ENCODE peak calls at places on chromosomes 13 and 19, in ten cellular contexts. One of them, this sample, is unnamed. For H3K4me1, the result is how much of the 10 kb centered on the place peaks cover.

GRCh38 chr19:55712804-55713631 is 25.2 kb downstream of the NLRP9 start:
- DNase-seq in GM23248: no peak
- DNase-seq in aorta: no peak
- DNase-seq in lower lobe of right lung: no peak
- DNase-seq in ovary: no peak
- DNase-seq in RWPE2: no peak
- DNase-seq in small intestine: no peak
- DNase-seq in adrenal gland: no peak
- DNase-seq in GM23338: no peak
- DNase-seq in neuronal stem cell: no peak
- DNase-seq in this sample: no peak

GRCh38 chr19:40335855-40336700 is 12.1 kb downstream of the C19orf47 start:
- DNase-seq in GM23248: peak
- DNase-seq in aorta: no peak
- DNase-seq in lower lobe of right lung: no peak
- DNase-seq in ovary: no peak
- DNase-seq in RWPE2: no peak
- DNase-seq in small intestine: no peak
- DNase-seq in adrenal gland: no peak
- DNase-seq in GM23338: no peak
- DNase-seq in neuronal stem cell: no peak
- DNase-seq in this sample: no peak

GRCh38 chr13:101453784-101454201 is 1.3 kb downstream of the ITGBL1 start:
- DNase-seq in GM23248: peak
- DNase-seq in aorta: peak
- DNase-seq in lower lobe of right lung: peak
- DNase-seq in ovary: peak
- DNase-seq in RWPE2: peak
- DNase-seq in small intestine: peak
- DNase-seq in adrenal gland: no peak
- DNase-seq in GM23338: peak
- DNase-seq in neuronal stem cell: no peak
- DNase-seq in this sample: no peak

GRCh38 chr13:49858183-49858856 is 65.8 kb upstream of the KPNA3 start:
- DNase-seq in GM23248: peak
- DNase-seq in aorta: no peak
- DNase-seq in lower lobe of right lung: no peak
- DNase-seq in ovary: no peak
- DNase-seq in RWPE2: peak
- DNase-seq in small intestine: no peak
- DNase-seq in adrenal gland: no peak
- DNase-seq in GM23338: no peak
- DNase-seq in neuronal stem cell: no peak
- DNase-seq in this sample: no peak

GRCh38 chr13:89066868-89067466 is 1395.8 kb downstream of the SLITRK5 start:
- DNase-seq in GM23248: peak
- DNase-seq in aorta: no peak
- DNase-seq in lower lobe of right lung: no peak
- DNase-seq in ovary: no peak
- DNase-seq in RWPE2: no peak
- DNase-seq in small intestine: peak
- DNase-seq in adrenal gland: peak
- DNase-seq in GM23338: peak
- DNase-seq in neuronal stem cell: peak
- DNase-seq in this sample: no peak

GRCh38 chr19:5691205-5691929 is 1.3 kb downstream of the RPL36 start:
- DNase-seq in GM23248: peak
- DNase-seq in aorta: no peak
- DNase-seq in lower lobe of right lung: peak
- DNase-seq in ovary: peak
- DNase-seq in RWPE2: no peak
- DNase-seq in small intestine: peak
- DNase-seq in adrenal gland: peak
- DNase-seq in GM23338: peak
- DNase-seq in neuronal stem cell: no peak
- DNase-seq in this sample: peak

GRCh38 chr19:46478356-46478986 is 7.1 kb upstream of the PNMA8A start:
- DNase-seq in GM23248: peak
- DNase-seq in aorta: peak
- DNase-seq in lower lobe of right lung: no peak
- DNase-seq in ovary: no peak
- DNase-seq in RWPE2: no peak
- DNase-seq in small intestine: no peak
- DNase-seq in adrenal gland: no peak
- DNase-seq in GM23338: peak
- DNase-seq in neuronal stem cell: no peak
- DNase-seq in this sample: no peak

GRCh38 chr13:49419292-49419691 is 24.6 kb downstream of the CAB39L start:
- DNase-seq in GM23248: peak
- DNase-seq in aorta: no peak
- DNase-seq in lower lobe of right lung: no peak
- DNase-seq in ovary: peak
- DNase-seq in RWPE2: no peak
- DNase-seq in small intestine: no peak
- DNase-seq in adrenal gland: peak
- DNase-seq in GM23338: no peak
- DNase-seq in neuronal stem cell: no peak
- DNase-seq in this sample: no peak

GRCh38 chr19:30742981-30743380 is 370.8 kb downstream of the ZNF536 start:
- DNase-seq in GM23248: no peak
- DNase-seq in aorta: no peak
- DNase-seq in lower lobe of right lung: no peak
- DNase-seq in ovary: no peak
- DNase-seq in RWPE2: no peak
- DNase-seq in small intestine: no peak
- DNase-seq in adrenal gland: no peak
- DNase-seq in GM23338: no peak
- DNase-seq in neuronal stem cell: no peak
- DNase-seq in this sample: no peak

GRCh38 chr19:48206402-48207093 is 36.1 kb downstream of the ZSWIM9 start:
- DNase-seq in GM23248: no peak
- DNase-seq in aorta: no peak
- DNase-seq in lower lobe of right lung: peak
- DNase-seq in ovary: no peak
- DNase-seq in RWPE2: no peak
- DNase-seq in small intestine: no peak
- DNase-seq in adrenal gland: no peak
- DNase-seq in GM23338: no peak
- DNase-seq in neuronal stem cell: no peak
- DNase-seq in this sample: no peak

GRCh38 chr13:74129500-74130144 is 4.6 kb downstream of the KLF12 start:
- DNase-seq in GM23248: peak
- DNase-seq in aorta: no peak
- DNase-seq in lower lobe of right lung: no peak
- DNase-seq in ovary: no peak
- DNase-seq in RWPE2: no peak
- DNase-seq in small intestine: peak
- DNase-seq in adrenal gland: no peak
- DNase-seq in GM23338: no peak
- DNase-seq in neuronal stem cell: no peak
- DNase-seq in this sample: no peak

GRCh38 chr13:74132152-74132767 is 1.9 kb downstream of the KLF12 start:
- DNase-seq in GM23248: peak
- DNase-seq in aorta: no peak
- DNase-seq in lower lobe of right lung: no peak
- DNase-seq in ovary: no peak
- DNase-seq in RWPE2: no peak
- DNase-seq in small intestine: peak
- DNase-seq in adrenal gland: no peak
- DNase-seq in GM23338: peak
- DNase-seq in neuronal stem cell: no peak
- DNase-seq in this sample: no peak

GRCh38 chr13:74132768-74133656 is 1.2 kb downstream of the KLF12 start:
- DNase-seq in GM23248: peak
- DNase-seq in aorta: peak
- DNase-seq in lower lobe of right lung: peak
- DNase-seq in ovary: peak
- DNase-seq in RWPE2: no peak
- DNase-seq in small intestine: peak
- DNase-seq in adrenal gland: peak
- DNase-seq in GM23338: peak
- DNase-seq in neuronal stem cell: peak
- DNase-seq in this sample: peak

GRCh38 chr13:74133657-74134201 is 475 bp downstream of the KLF12 start:
- DNase-seq in GM23248: peak
- DNase-seq in aorta: peak
- DNase-seq in lower lobe of right lung: peak
- DNase-seq in ovary: peak
- DNase-seq in RWPE2: peak
- DNase-seq in small intestine: peak
- DNase-seq in adrenal gland: peak
- DNase-seq in GM23338: peak
- DNase-seq in neuronal stem cell: peak
- DNase-seq in this sample: peak

DNA sequence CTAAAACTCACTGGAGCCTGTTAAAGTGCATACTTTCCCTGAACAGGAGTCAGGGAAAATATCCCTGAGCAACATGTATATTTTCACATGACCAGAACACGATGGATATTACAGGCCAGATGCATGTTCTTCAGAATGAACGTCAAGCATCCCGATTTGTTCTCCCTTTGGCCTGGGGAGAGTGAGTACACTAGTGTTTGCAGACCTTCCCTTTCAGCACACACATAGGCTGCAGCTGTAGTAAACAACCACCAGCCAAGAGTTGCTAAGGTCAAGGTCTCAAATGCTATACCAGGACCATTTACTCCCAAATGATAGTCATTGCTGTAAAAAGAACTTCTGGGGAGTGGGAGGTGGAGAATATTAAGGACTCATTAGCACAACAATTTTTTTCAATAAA is 3.0 kb downstream of the KLF12 start:
- DNase-seq in GM23248: no peak
- DNase-seq in aorta: no peak
- DNase-seq in lower lobe of right lung: no peak
- DNase-seq in ovary: no peak
- DNase-seq in RWPE2: no peak
- DNase-seq in small intestine: no peak
- DNase-seq in adrenal gland: no peak
- DNase-seq in GM23338: no peak
- DNase-seq in neuronal stem cell: no peak
- DNase-seq in this sample: no peak
- H3K27ac ChIP-seq in GM23248: no peak
- H3K27ac ChIP-seq in aorta: peak
- H3K27ac ChIP-seq in lower lobe of right lung: no peak
- H3K27ac ChIP-seq in ovary: no peak
- H3K27ac ChIP-seq in RWPE2: no peak
- H3K27ac ChIP-seq in small intestine: no peak
- H3K27ac ChIP-seq in adrenal gland: peak
- H3K27ac ChIP-seq in GM23338: no peak
- H3K27ac ChIP-seq in neuronal stem cell: no peak
- H3K27ac ChIP-seq in this sample: peak

GRCh38 chr19:1362385-1363257 is 21.1 kb upstream of the NDUFS7 start:
- DNase-seq in GM23248: no peak
- DNase-seq in aorta: no peak
- DNase-seq in lower lobe of right lung: no peak
- DNase-seq in ovary: no peak
- DNase-seq in RWPE2: no peak
- DNase-seq in small intestine: no peak
- DNase-seq in adrenal gland: no peak
- DNase-seq in GM23338: no peak
- DNase-seq in neuronal stem cell: no peak
- DNase-seq in this sample: no peak

GRCh38 chr19:1360126-1360817 is 23.4 kb upstream of the NDUFS7 start:
- DNase-seq in GM23248: no peak
- DNase-seq in aorta: no peak
- DNase-seq in lower lobe of right lung: no peak
- DNase-seq in ovary: no peak
- DNase-seq in RWPE2: no peak
- DNase-seq in small intestine: no peak
- DNase-seq in adrenal gland: no peak
- DNase-seq in GM23338: no peak
- DNase-seq in neuronal stem cell: no peak
- DNase-seq in this sample: no peak

GRCh38 chr19:1363599-1363998 is 20.1 kb upstream of the NDUFS7 start:
- DNase-seq in GM23248: no peak
- DNase-seq in aorta: no peak
- DNase-seq in lower lobe of right lung: no peak
- DNase-seq in ovary: no peak
- DNase-seq in RWPE2: no peak
- DNase-seq in small intestine: peak
- DNase-seq in adrenal gland: no peak
- DNase-seq in GM23338: no peak
- DNase-seq in neuronal stem cell: no peak
- DNase-seq in this sample: no peak

GRCh38 chr19:1361601-1362384 is 21.9 kb upstream of the NDUFS7 start:
- DNase-seq in GM23248: peak
- DNase-seq in aorta: no peak
- DNase-seq in lower lobe of right lung: no peak
- DNase-seq in ovary: no peak
- DNase-seq in RWPE2: no peak
- DNase-seq in small intestine: no peak
- DNase-seq in adrenal gland: no peak
- DNase-seq in GM23338: no peak
- DNase-seq in neuronal stem cell: no peak
- DNase-seq in this sample: no peak

GRCh38 chr19:1360818-1361461 is 22.8 kb upstream of the NDUFS7 start:
- DNase-seq in GM23248: peak
- DNase-seq in aorta: peak
- DNase-seq in lower lobe of right lung: no peak
- DNase-seq in ovary: peak
- DNase-seq in RWPE2: no peak
- DNase-seq in small intestine: no peak
- DNase-seq in adrenal gland: peak
- DNase-seq in GM23338: no peak
- DNase-seq in neuronal stem cell: no peak
- DNase-seq in this sample: peak
- H3K4me1 ChIP-seq in GM23248: under half
- H3K4me1 ChIP-seq in aorta: under half
- H3K4me1 ChIP-seq in lower lobe of right lung: under half
- H3K4me1 ChIP-seq in ovary: under half
- H3K4me1 ChIP-seq in RWPE2: under half
- H3K4me1 ChIP-seq in small intestine: under half
- H3K4me1 ChIP-seq in adrenal gland: under half
- H3K4me1 ChIP-seq in GM23338: under half
- H3K4me1 ChIP-seq in neuronal stem cell: under half
- H3K4me1 ChIP-seq in this sample: under half

DNA sequence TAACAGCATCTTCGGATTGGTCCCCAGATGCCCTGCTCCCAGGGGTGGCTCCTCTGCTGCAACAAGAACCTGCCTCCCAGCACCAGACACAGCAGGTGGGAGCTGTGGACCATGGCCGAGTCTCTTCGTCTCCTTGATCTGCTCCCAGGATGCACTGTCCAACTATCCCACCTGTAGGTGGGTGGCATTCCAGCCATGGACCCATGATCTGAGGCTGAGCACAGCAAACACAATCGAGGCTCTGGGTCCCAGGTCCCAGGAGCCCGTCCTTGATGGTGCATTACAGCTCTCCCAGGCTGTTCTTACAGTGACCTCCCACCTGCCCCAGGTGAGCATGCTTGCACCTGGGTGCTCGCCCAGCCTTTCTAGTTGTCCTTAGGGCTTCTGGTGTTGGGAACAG is 1.6 kb downstream of the ZNF837 start:
- DNase-seq in GM23248: no peak
- DNase-seq in aorta: no peak
- DNase-seq in lower lobe of right lung: peak
- DNase-seq in ovary: no peak
- DNase-seq in RWPE2: no peak
- DNase-seq in small intestine: no peak
- DNase-seq in adrenal gland: no peak
- DNase-seq in GM23338: no peak
- DNase-seq in neuronal stem cell: no peak
- DNase-seq in this sample: no peak
- H3K27ac ChIP-seq in GM23248: no peak
- H3K27ac ChIP-seq in aorta: no peak
- H3K27ac ChIP-seq in lower lobe of right lung: no peak
- H3K27ac ChIP-seq in ovary: no peak
- H3K27ac ChIP-seq in RWPE2: no peak
- H3K27ac ChIP-seq in small intestine: no peak
- H3K27ac ChIP-seq in adrenal gland: no peak
- H3K27ac ChIP-seq in GM23338: no peak
- H3K27ac ChIP-seq in neuronal stem cell: no peak
- H3K27ac ChIP-seq in this sample: no peak

GRCh38 chr13:33280550-33280905 is 5.0 kb downstream of the STARD13 start:
- DNase-seq in GM23248: no peak
- DNase-seq in aorta: no peak
- DNase-seq in lower lobe of right lung: no peak
- DNase-seq in ovary: no peak
- DNase-seq in RWPE2: no peak
- DNase-seq in small intestine: no peak
- DNase-seq in adrenal gland: no peak
- DNase-seq in GM23338: no peak
- DNase-seq in neuronal stem cell: no peak
- DNase-seq in this sample: no peak
- H3K4me1 ChIP-seq in GM23248: half or more
- H3K4me1 ChIP-seq in aorta: under half
- H3K4me1 ChIP-seq in lower lobe of right lung: half or more
- H3K4me1 ChIP-seq in ovary: under half
- H3K4me1 ChIP-seq in RWPE2: half or more
- H3K4me1 ChIP-seq in small intestine: under half
- H3K4me1 ChIP-seq in adrenal gland: half or more
- H3K4me1 ChIP-seq in GM23338: under half
- H3K4me1 ChIP-seq in neuronal stem cell: under half
- H3K4me1 ChIP-seq in this sample: under half

This sample was measured in sigmoid colon.